ENCODE peak calls at places on chromosomes 13 and 19, in six cellular contexts. Z, O, H, I, J and R are unnamed samples.

GRCh38 chr19:5968431-5969373 is 9.2 kb downstream of the RANBP3 start:
- DNase-seq in I (no peak), O (no peak), J (peak; percentile 89), H (peak; percentile 34), Z (no peak), R (no peak)

GRCh38 chr19:42420055-42420544 is 7.1 kb downstream of the LIPE start:
- DNase-seq in H (peak; percentile 86), Z (peak; percentile 89), I (no peak), O (peak; percentile 65), J (peak; percentile 98), R (peak; percentile 80)

GRCh38 chr19:34316741-34317241 is 48.2 kb upstream of the GPI start:
- DNase-seq in I (peak; percentile 44), J (peak; percentile 11), O (no peak), H (peak; percentile 35), Z (peak; percentile 18), R (no peak)

GRCh38 chr13:113598081-113598410 is 13.5 kb downstream of the TFDP1 start:
- DNase-seq in Z (no peak), I (no peak), O (no peak), H (no peak), J (no peak), R (no peak)

GRCh38 chr19:750640-751423 is at the start of gene MISP:
- DNase-seq in O (no peak), J (peak; percentile 77), H (no peak), Z (no peak), I (no peak), R (no peak)

GRCh38 chr13:63184693-63185092 is 1769.0 kb upstream of the PCDH20 start:
- DNase-seq in Z (no peak), J (peak; percentile 28), I (peak; percentile 87), O (no peak), H (no peak), R (no peak)

GRCh38 chr13:51549593-51549992 is 34.7 kb upstream of the WDFY2 start:
- DNase-seq in O (no peak), H (no peak), I (peak; percentile 32), Z (no peak), J (peak; percentile 62), R (no peak)

GRCh38 chr19:36215276-36216171 is 618 bp downstream of the ZNF146 start:
- DNase-seq in Z (no peak), I (peak; percentile 60), O (no peak), J (peak; percentile 22), H (peak; percentile 48), R (no peak)

GRCh38 chr19:30171795-30172642 is 200.2 kb upstream of the ZNF536 start:
- DNase-seq in J (no peak), O (no peak), I (no peak), Z (no peak), H (no peak), R (no peak)

GRCh38 chr13:88656751-88657150 is 985.6 kb downstream of the SLITRK5 start:
- DNase-seq in H (no peak), Z (no peak), I (no peak), O (no peak), J (peak; percentile 61), R (no peak)

GRCh38 chr19:20444202-20444885 is 121.2 kb downstream of the ZNF737 start:
- DNase-seq in O (no peak), J (no peak), H (peak; percentile 10), I (no peak), Z (no peak), R (no peak)

GRCh38 chr19:14370169-14370998 is 10.9 kb upstream of the ADGRE5 start:
- DNase-seq in J (no peak), H (peak; percentile 69), Z (peak; percentile 77), I (no peak), O (no peak), R (no peak)

GRCh38 chr19:3178377-3178972 is at the start of gene S1PR4:
- DNase-seq in I (no peak), J (no peak), Z (peak; percentile 96), O (peak; percentile 68), H (peak; percentile 83), R (no peak)

GRCh38 chr13:105037064-105037463 is 1498.4 kb downstream of the EFNB2 start:
- DNase-seq in H (no peak), O (no peak), Z (no peak), I (peak; percentile 27), J (peak; percentile 42), R (no peak)

GRCh38 chr13:90594694-90595093 is 752.8 kb upstream of the MIR17HG start:
- DNase-seq in J (peak; percentile 95), O (no peak), Z (no peak), H (no peak), I (peak; percentile 33), R (no peak)

GRCh38 chr19:4350726-4351125 is 7.4 kb downstream of the MPND start:
- DNase-seq in Z (no peak), H (no peak), O (no peak), I (no peak), J (no peak), R (no peak)

GRCh38 chr19:50658438-50659317 is 9.4 kb downstream of the C19orf81 start:
- DNase-seq in Z (peak; percentile 41), I (peak; percentile 3), O (peak; percentile 34), J (peak; percentile 6), H (peak; percentile 91), R (peak; percentile 91)

DNA sequence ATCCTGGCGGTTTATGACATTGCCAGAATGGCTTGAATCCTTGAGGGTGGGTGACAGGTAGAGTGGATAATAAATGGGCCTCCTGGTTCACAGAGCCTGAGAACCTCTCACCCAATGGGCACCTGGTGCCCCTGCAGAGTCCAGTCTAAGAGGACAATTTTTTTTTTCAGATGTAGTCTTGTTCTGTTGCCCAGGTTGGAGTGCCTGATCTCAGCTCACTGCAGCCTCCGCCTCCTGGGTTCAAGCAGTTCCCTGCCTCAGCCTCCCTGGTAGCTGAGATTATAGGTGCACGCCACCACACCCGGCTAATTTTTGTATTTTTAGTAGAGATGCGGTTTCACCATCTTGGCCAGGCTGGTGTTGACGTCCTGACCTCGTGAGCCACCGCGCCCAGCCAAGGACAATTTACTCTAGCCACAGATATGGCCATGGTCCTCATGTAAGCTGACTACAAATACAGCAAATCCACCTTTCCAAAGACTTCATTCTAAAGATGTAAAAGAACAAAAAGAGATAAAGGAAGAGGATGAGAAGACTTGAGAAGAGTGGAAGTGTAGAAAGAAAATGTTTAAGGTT is 33.0 kb downstream of the COL4A2 start:
- DNase-seq in I (no peak), J (no peak), H (no peak), O (no peak), Z (no peak), R (no peak)
- H3K4me3 ChIP-seq in I (no peak overlapping the region), J (no peak overlapping the region), H (no peak overlapping the region), O (no peak overlapping the region), Z (peak overlapping the region; percentile 13), R (no peak overlapping the region)

DNA sequence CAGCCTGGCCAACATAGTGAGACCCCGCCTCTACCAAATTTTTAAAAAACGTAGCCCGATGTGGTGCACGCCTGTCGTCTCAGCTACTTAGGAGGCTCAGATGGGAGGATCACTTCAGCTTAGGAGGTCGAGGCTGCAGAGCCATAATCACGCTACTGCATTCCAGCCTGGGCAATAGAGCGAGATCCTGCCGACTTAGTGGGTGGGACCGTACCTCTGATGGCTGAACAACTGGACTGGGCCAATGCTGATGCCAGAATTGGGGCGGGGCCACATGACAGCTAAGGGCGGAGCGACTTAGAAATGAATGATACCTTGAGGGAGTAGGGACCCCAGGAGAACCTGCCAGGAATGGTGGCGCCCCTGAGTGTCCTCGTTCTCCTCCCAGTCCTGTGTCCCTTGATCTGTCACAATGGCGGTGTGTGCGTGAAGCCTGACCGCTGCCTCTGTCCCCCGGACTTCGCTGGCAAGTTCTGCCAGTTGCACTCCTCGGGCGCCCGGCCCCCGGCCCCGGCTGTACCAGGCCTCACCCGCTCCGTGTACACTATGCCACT is 3.6 kb downstream of the LTBP4 start:
- DNase-seq in H (peak; percentile 39), Z (no peak), I (no peak), O (no peak), J (peak; percentile 57), R (no peak)
- H3K4me3 ChIP-seq in H (peak overlapping the region; percentile 66), Z (peak overlapping the region; percentile 44), I (peak overlapping the region; percentile 30), O (peak overlapping the region; percentile 58), J (peak overlapping the region; percentile 34), R (peak overlapping the region; percentile 66)

DNA sequence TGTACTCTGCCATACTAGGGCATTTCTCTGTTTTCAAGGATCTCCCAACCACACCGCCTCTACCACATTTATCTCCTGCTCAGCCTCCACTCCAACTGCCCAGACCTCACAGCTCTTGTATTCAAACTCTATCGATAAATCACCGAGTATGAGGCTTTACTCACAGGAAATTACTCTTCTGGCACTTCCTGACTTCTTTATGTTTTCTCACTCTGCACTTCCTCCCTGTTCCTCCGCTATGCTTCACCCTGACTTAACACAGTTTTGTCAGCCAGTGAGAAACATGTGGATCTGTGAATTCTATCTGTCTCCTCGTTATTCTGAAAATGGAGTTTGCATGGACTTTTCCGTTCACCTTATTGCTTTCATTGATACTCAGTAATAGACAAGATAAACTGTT is 2.6 kb upstream of the CARD8 start:
- DNase-seq in O (no peak), H (peak; percentile 51), I (peak; percentile 18), J (no peak), Z (peak; percentile 70), R (no peak)
- H3K4me3 ChIP-seq in O (peak overlapping the region; percentile 21), H (peak overlapping the region; percentile 68), I (no peak overlapping the region), J (no peak overlapping the region), Z (peak overlapping the region; percentile 96), R (no peak overlapping the region)

GRCh38 chr13:95628488-95628887 is 16.0 kb downstream of the DZIP1 start:
- DNase-seq in Z (no peak), O (no peak), I (no peak), J (no peak), H (no peak), R (no peak)
- H3K4me3 ChIP-seq in Z (no peak overlapping the region), O (no peak overlapping the region), I (no peak overlapping the region), J (no peak overlapping the region), H (no peak overlapping the region), R (no peak overlapping the region)